ENCODE peak calls at places on chromosomes 16 and 17, in five cellular contexts. T is AG20443; S is GM04503; A is H1; O is stimulated activated CD8-positive, alpha-beta memory T cell treated with anti-CD3 and anti-CD28 coated beads, Interleukin-15, amount 100 ng/mL, for 48 hours. K is an unnamed sample.

GRCh38 chr17:57953703-57954420 is 1.4 kb downstream of the CUEDC1 start:
- DNase-seq in T (no peak), S (no peak), O (no peak), A (no peak), K (no peak)

GRCh38 chr16:14070877-14071575 is at the start of gene MRTFB:
- DNase-seq in T (peak; percentile 92), O (peak; percentile 63), S (no peak), A (peak; percentile 94), K (peak; percentile 54)

GRCh38 chr16:27317738-27318398 is 4.1 kb downstream of the IL4R start:
- DNase-seq in S (no peak), T (no peak), O (peak; percentile 45), A (no peak), K (no peak)

GRCh38 chr17:29622337-29623282 is at the start of gene CORO6:
- DNase-seq in A (peak; percentile 94), O (peak; percentile 54), T (peak; percentile 86), S (no peak), K (no peak)

GRCh38 chr17:16269658-16270057 is 52.6 kb downstream of the PIGL start:
- DNase-seq in T (peak; percentile 73), S (no peak), O (no peak), A (no peak), K (no peak)

GRCh38 chr17:66755101-66755943 is 79.6 kb upstream of the CACNG5 start:
- DNase-seq in T (no peak), A (no peak), S (no peak), O (no peak), K (no peak)

GRCh38 chr17:72409405-72410002 is 288.7 kb downstream of the SOX9 start:
- DNase-seq in A (no peak), S (no peak), O (no peak), T (no peak), K (no peak)

GRCh38 chr17:41565338-41565737 is 6.5 kb downstream of the KRT9 start:
- DNase-seq in T (no peak), A (no peak), S (no peak), O (no peak), K (no peak)

K was measured in iPS DF 6.9.